ENCODE peak calls at places on chromosomes 6 and 20, in seven cellular contexts. A, M, C, S, E, X and F are unnamed samples.

GRCh38 chr20:53080969-53081871 is 109.1 kb downstream of the TSHZ2 start:
- DNase-seq in A (no peak), M (no peak), C (no peak), S (no peak), E (peak; percentile 60), X (no peak), F (no peak)

GRCh38 chr6:74369556-74369993 is 673.6 kb downstream of the CD109 start:
- DNase-seq in A (no peak), M (no peak), C (no peak), S (no peak), E (no peak), X (no peak), F (no peak)

GRCh38 chr20:51089272-51089671 is 66.4 kb upstream of the KCNG1 start:
- DNase-seq in A (no peak), M (no peak), C (no peak), S (no peak), E (no peak), X (no peak), F (no peak)

GRCh38 chr6:14932485-14933178 is 313.2 kb upstream of the JARID2 start:
- DNase-seq in A (no peak), M (no peak), C (peak; percentile 29), S (peak; percentile 65), E (no peak), X (no peak), F (no peak)

GRCh38 chr20:63736893-63737689 is 627 bp downstream of the LIME1 start:
- DNase-seq in A (peak; percentile 58), M (no peak), C (no peak), S (no peak), E (peak; percentile 33), X (no peak), F (peak; percentile 76)

GRCh38 chr6:12886961-12887775 is 170.6 kb downstream of the PHACTR1 start:
- DNase-seq in A (no peak), M (no peak), C (no peak), S (no peak), E (no peak), X (no peak), F (no peak)

GRCh38 chr6:93786474-93787330 is 367.3 kb upstream of the EPHA7 start:
- DNase-seq in A (no peak), M (no peak), C (no peak), S (no peak), E (no peak), X (no peak), F (no peak)

GRCh38 chr6:3906191-3907019 is 57.2 kb downstream of the FAM50B start:
- DNase-seq in A (no peak), M (no peak), C (peak; percentile 52), S (no peak), E (no peak), X (no peak), F (no peak)

GRCh38 chr6:85364354-85364753 is 85.5 kb upstream of the NT5E start:
- DNase-seq in A (no peak), M (no peak), C (no peak), S (no peak), E (no peak), X (no peak), F (no peak)

GRCh38 chr20:41329435-41330342 is 10.9 kb upstream of the LPIN3 start:
- DNase-seq in A (peak; percentile 75), M (no peak), C (no peak), S (peak; percentile 61), E (no peak), X (no peak), F (peak; percentile 91)

GRCh38 chr6:19569563-19569962 is 267.6 kb upstream of the ID4 start:
- DNase-seq in A (no peak), M (peak; percentile 97), C (no peak), S (no peak), E (no peak), X (no peak), F (no peak)

GRCh38 chr20:45890077-45890996 is 671 bp downstream of the NEURL2 start:
- DNase-seq in A (peak; percentile 74), M (no peak), C (peak; percentile 91), S (peak; percentile 81), E (peak; percentile 81), X (peak; percentile 62), F (no peak)

GRCh38 chr6:18533793-18534192 is 146.6 kb downstream of the RNF144B start:
- DNase-seq in A (no peak), M (no peak), C (no peak), S (no peak), E (no peak), X (no peak), F (no peak)

GRCh38 chr20:50325215-50325614 is 134.6 kb downstream of the CEBPB start:
- DNase-seq in A (no peak), M (no peak), C (no peak), S (no peak), E (no peak), X (no peak), F (peak; percentile 60)

GRCh38 chr6:42401605-42401935 is 50.2 kb downstream of the TRERF1 start:
- DNase-seq in A (no peak), M (no peak), C (no peak), S (no peak), E (no peak), X (no peak), F (no peak)

GRCh38 chr6:22886881-22887581 is 317.7 kb downstream of the HDGFL1 start:
- DNase-seq in A (no peak), M (no peak), C (no peak), S (no peak), E (no peak), X (no peak), F (no peak)

GRCh38 chr20:1273366-1273765 is 7.3 kb downstream of the SNPH start:
- DNase-seq in A (no peak), M (no peak), C (no peak), S (peak; percentile 1), E (no peak), X (no peak), F (no peak)

GRCh38 chr6:154606457-154606856 is 96.0 kb upstream of the CNKSR3 start:
- DNase-seq in A (peak; percentile 76), M (no peak), C (no peak), S (no peak), E (no peak), X (no peak), F (no peak)

GRCh38 chr6:2902470-2902762 is 693 bp downstream of the SERPINB9 start:
- DNase-seq in A (no peak), M (no peak), C (no peak), S (no peak), E (no peak), X (no peak), F (no peak)

GRCh38 chr6:156555117-156555516 is 222.1 kb upstream of the ARID1B start:
- DNase-seq in A (no peak), M (no peak), C (no peak), S (no peak), E (no peak), X (no peak), F (no peak)

GRCh38 chr6:142781124-142781523 is 163.9 kb downstream of the HIVEP2 start:
- DNase-seq in A (no peak), M (no peak), C (no peak), S (no peak), E (no peak), X (no peak), F (no peak)

GRCh38 chr20:6298049-6298448 is 175.2 kb upstream of the FERMT1 start:
- DNase-seq in A (no peak), M (no peak), C (peak; percentile 93), S (no peak), E (no peak), X (no peak), F (no peak)

GRCh38 chr6:46411798-46412197 is 79.5 kb downstream of the RCAN2 start:
- DNase-seq in A (no peak), M (no peak), C (no peak), S (no peak), E (no peak), X (no peak), F (no peak)

GRCh38 chr20:51800769-51801219 is 1.5 kb downstream of the SALL4 start:
- DNase-seq in A (peak; percentile 50), M (no peak), C (peak; percentile 51), S (no peak), E (peak; percentile 17), X (no peak), F (no peak)

GRCh38 chr6:124928831-124929230 is 33.4 kb upstream of the RNF217 start:
- DNase-seq in A (no peak), M (no peak), C (no peak), S (no peak), E (no peak), X (no peak), F (no peak)

GRCh38 chr6:131946992-131947955 is 3.9 kb downstream of the CCN2 start:
- DNase-seq in A (no peak), M (no peak), C (no peak), S (no peak), E (no peak), X (no peak), F (no peak)

GRCh38 chr20:15236812-15237211 is 899.4 kb upstream of the FLRT3 start:
- DNase-seq in A (peak; percentile 36), M (no peak), C (no peak), S (no peak), E (peak; percentile 64), X (no peak), F (no peak)

GRCh38 chr6:86707545-86708120 is 229.7 kb upstream of the HTR1E start:
- DNase-seq in A (no peak), M (no peak), C (no peak), S (no peak), E (no peak), X (no peak), F (no peak)

GRCh38 chr6:150266963-150267685 is 101.7 kb upstream of the IYD start:
- DNase-seq in A (no peak), M (no peak), C (no peak), S (no peak), E (no peak), X (no peak), F (no peak)

GRCh38 chr6:78302411-78302810 is 564.9 kb upstream of the IRAK1BP1 start:
- DNase-seq in A (no peak), M (no peak), C (no peak), S (no peak), E (no peak), X (no peak), F (no peak)

GRCh38 chr6:135280375-135281136 is 99.4 kb downstream of the MYB start:
- DNase-seq in A (no peak), M (no peak), C (no peak), S (no peak), E (no peak), X (no peak), F (no peak)

GRCh38 chr6:105069821-105070445 is 109.9 kb downstream of the POPDC3 start:
- DNase-seq in A (no peak), M (no peak), C (no peak), S (no peak), E (no peak), X (no peak), F (no peak)

GRCh38 chr6:48087448-48087847 is 23.5 kb downstream of the PTCHD4 start:
- DNase-seq in A (no peak), M (no peak), C (no peak), S (no peak), E (no peak), X (no peak), F (no peak)